ENCODE peak calls at places on chromosomes 16 and 17, in six cellular contexts. One of them, this sample, is unnamed.

GRCh38 chr17:3683054-3683511 is 12.9 kb downstream of the P2RX5 start:
- DNase-seq in cardiac muscle cell: peak
- DNase-seq in HFF-Myc: no peak
- DNase-seq in iPS-NIHi11: peak
- DNase-seq in GM03348: peak
- DNase-seq in activated CD4-positive, CD25-positive, alpha-beta regulatory T cell: peak
- DNase-seq in this sample: peak

GRCh38 chr16:66408181-66409048 is 18.7 kb upstream of the BEAN1 start:
- DNase-seq in HFF-Myc: peak
- DNase-seq in iPS-NIHi11: no peak
- DNase-seq in activated CD4-positive, CD25-positive, alpha-beta regulatory T cell: no peak
- DNase-seq in cardiac muscle cell: peak
- DNase-seq in GM03348: peak
- DNase-seq in this sample: no peak

GRCh38 chr17:50358177-50358576 is 12.3 kb downstream of the XYLT2 start:
- DNase-seq in iPS-NIHi11: no peak
- DNase-seq in activated CD4-positive, CD25-positive, alpha-beta regulatory T cell: no peak
- DNase-seq in cardiac muscle cell: no peak
- DNase-seq in HFF-Myc: no peak
- DNase-seq in GM03348: no peak
- DNase-seq in this sample: no peak

GRCh38 chr17:79844869-79845600 is 5.8 kb upstream of the CBX4 start:
- DNase-seq in activated CD4-positive, CD25-positive, alpha-beta regulatory T cell: peak
- DNase-seq in HFF-Myc: no peak
- DNase-seq in iPS-NIHi11: peak
- DNase-seq in cardiac muscle cell: peak
- DNase-seq in GM03348: peak
- DNase-seq in this sample: peak

GRCh38 chr17:46092996-46093395 is 93.9 kb downstream of the STH start:
- DNase-seq in activated CD4-positive, CD25-positive, alpha-beta regulatory T cell: no peak
- DNase-seq in cardiac muscle cell: no peak
- DNase-seq in HFF-Myc: no peak
- DNase-seq in iPS-NIHi11: no peak
- DNase-seq in GM03348: no peak
- DNase-seq in this sample: no peak

GRCh38 chr16:19678804-19679203 is 39.2 kb downstream of the KNOP1 start:
- DNase-seq in HFF-Myc: no peak
- DNase-seq in activated CD4-positive, CD25-positive, alpha-beta regulatory T cell: no peak
- DNase-seq in iPS-NIHi11: no peak
- DNase-seq in GM03348: no peak
- DNase-seq in cardiac muscle cell: no peak
- DNase-seq in this sample: no peak

GRCh38 chr17:47246120-47246519 is 7.5 kb upstream of the ITGB3 start:
- DNase-seq in GM03348: no peak
- DNase-seq in HFF-Myc: no peak
- DNase-seq in iPS-NIHi11: no peak
- DNase-seq in activated CD4-positive, CD25-positive, alpha-beta regulatory T cell: no peak
- DNase-seq in cardiac muscle cell: no peak
- DNase-seq in this sample: no peak

GRCh38 chr17:61254894-61255293 is 144.7 kb upstream of the TBX2 start:
- DNase-seq in cardiac muscle cell: no peak
- DNase-seq in iPS-NIHi11: no peak
- DNase-seq in activated CD4-positive, CD25-positive, alpha-beta regulatory T cell: no peak
- DNase-seq in GM03348: no peak
- DNase-seq in HFF-Myc: no peak
- DNase-seq in this sample: no peak

GRCh38 chr17:16215002-16215272 is 397 bp downstream of the NCOR1 start:
- DNase-seq in activated CD4-positive, CD25-positive, alpha-beta regulatory T cell: no peak
- DNase-seq in cardiac muscle cell: peak
- DNase-seq in HFF-Myc: no peak
- DNase-seq in iPS-NIHi11: peak
- DNase-seq in GM03348: peak
- DNase-seq in this sample: peak

GRCh38 chr17:39928868-39929651 is 1.5 kb downstream of the LRRC3C start:
- DNase-seq in activated CD4-positive, CD25-positive, alpha-beta regulatory T cell: no peak
- DNase-seq in iPS-NIHi11: no peak
- DNase-seq in cardiac muscle cell: peak
- DNase-seq in GM03348: peak
- DNase-seq in HFF-Myc: no peak
- DNase-seq in this sample: no peak

GRCh38 chr17:3890082-3890892 is 2.6 kb downstream of the CAMKK1 start:
- DNase-seq in cardiac muscle cell: peak
- DNase-seq in HFF-Myc: peak
- DNase-seq in GM03348: peak
- DNase-seq in iPS-NIHi11: no peak
- DNase-seq in activated CD4-positive, CD25-positive, alpha-beta regulatory T cell: no peak
- DNase-seq in this sample: no peak

GRCh38 chr16:8798174-8798527 is 512 bp downstream of the PMM2 start:
- DNase-seq in activated CD4-positive, CD25-positive, alpha-beta regulatory T cell: no peak
- DNase-seq in GM03348: peak
- DNase-seq in HFF-Myc: no peak
- DNase-seq in iPS-NIHi11: no peak
- DNase-seq in cardiac muscle cell: no peak
- DNase-seq in this sample: no peak

This sample was measured in HuH-7.5.